ENCODE peak calls at places on chromosomes 6 and 20, in four cellular contexts. One of them, this sample, is unnamed.

GRCh38 chr6:31622678-31623077 is 2.2 kb downstream of the PRRC2A start:
- DNase-seq in K562: no peak
- DNase-seq in HepG2: no peak
- DNase-seq in GM12878: no peak
- DNase-seq in this sample: no peak

GRCh38 chr20:14955396-14955795 is 618.0 kb upstream of the FLRT3 start:
- DNase-seq in K562: no peak
- DNase-seq in HepG2: no peak
- DNase-seq in GM12878: no peak
- DNase-seq in this sample: no peak

GRCh38 chr20:9966966-9967365 is 67.8 kb upstream of the ANKEF1 start:
- DNase-seq in K562: no peak
- DNase-seq in HepG2: peak
- DNase-seq in GM12878: no peak
- DNase-seq in this sample: peak

GRCh38 chr6:98847767-98848538 is 13.6 kb downstream of the POU3F2 start:
- DNase-seq in K562: no peak
- DNase-seq in HepG2: no peak
- DNase-seq in GM12878: no peak
- DNase-seq in this sample: no peak

GRCh38 chr6:128519931-128520435 is 416 bp downstream of the PTPRK start:
- DNase-seq in K562: no peak
- DNase-seq in HepG2: no peak
- DNase-seq in GM12878: no peak
- DNase-seq in this sample: peak

GRCh38 chr6:127966616-127967015 is 65.8 kb upstream of the THEMIS start:
- DNase-seq in K562: no peak
- DNase-seq in HepG2: no peak
- DNase-seq in GM12878: no peak
- DNase-seq in this sample: no peak

GRCh38 chr6:35782424-35782823 is 1.6 kb downstream of the CLPSL1 start:
- DNase-seq in K562: peak
- DNase-seq in HepG2: no peak
- DNase-seq in GM12878: no peak
- DNase-seq in this sample: no peak

GRCh38 chr6:75893058-75893775 is 144.2 kb downstream of the MYO6 start:
- DNase-seq in K562: peak
- DNase-seq in HepG2: peak
- DNase-seq in GM12878: peak
- DNase-seq in this sample: peak

GRCh38 chr6:130366011-130366963 is at the start of gene TMEM200A:
- DNase-seq in K562: peak
- DNase-seq in HepG2: no peak
- DNase-seq in GM12878: no peak
- DNase-seq in this sample: peak

GRCh38 chr6:144262470-144263369 is 22.4 kb upstream of the UTRN start:
- DNase-seq in K562: no peak
- DNase-seq in HepG2: no peak
- DNase-seq in GM12878: no peak
- DNase-seq in this sample: no peak

GRCh38 chr6:32529697-32530429 is at the start of gene HLA-DRB5:
- DNase-seq in K562: no peak
- DNase-seq in HepG2: no peak
- DNase-seq in GM12878: peak
- DNase-seq in this sample: no peak

GRCh38 chr20:32333181-32333987 is 24.7 kb upstream of the ASXL1 start:
- DNase-seq in K562: no peak
- DNase-seq in HepG2: no peak
- DNase-seq in GM12878: peak
- DNase-seq in this sample: no peak

GRCh38 chr6:134964451-134965203 is 14.7 kb upstream of the ALDH8A1 start:
- DNase-seq in K562: no peak
- DNase-seq in HepG2: no peak
- DNase-seq in GM12878: no peak
- DNase-seq in this sample: no peak

GRCh38 chr20:3743251-3743650 is 10.8 kb downstream of the HSPA12B start:
- DNase-seq in K562: no peak
- DNase-seq in HepG2: no peak
- DNase-seq in GM12878: no peak
- DNase-seq in this sample: no peak

GRCh38 chr6:57262491-57262890 is 40.4 kb upstream of the RAB23 start:
- DNase-seq in K562: no peak
- DNase-seq in HepG2: no peak
- DNase-seq in GM12878: no peak
- DNase-seq in this sample: no peak

GRCh38 chr6:161033667-161034066 is 42.1 kb downstream of the MAP3K4 start:
- DNase-seq in K562: no peak
- DNase-seq in HepG2: no peak
- DNase-seq in GM12878: no peak
- DNase-seq in this sample: no peak

GRCh38 chr6:53500095-53500494 is 44.8 kb downstream of the GCLC start:
- DNase-seq in K562: no peak
- DNase-seq in HepG2: no peak
- DNase-seq in GM12878: no peak
- DNase-seq in this sample: no peak

GRCh38 chr6:129638055-129639019 is 71.6 kb downstream of the ARHGAP18 start:
- DNase-seq in K562: no peak
- DNase-seq in HepG2: peak
- DNase-seq in GM12878: no peak
- DNase-seq in this sample: no peak

GRCh38 chr20:25000268-25000801 is 7.8 kb upstream of the APMAP start:
- DNase-seq in K562: no peak
- DNase-seq in HepG2: no peak
- DNase-seq in GM12878: no peak
- DNase-seq in this sample: no peak

GRCh38 chr20:44495802-44496481 is 20.3 kb downstream of the TTPAL start:
- DNase-seq in K562: no peak
- DNase-seq in HepG2: no peak
- DNase-seq in GM12878: no peak
- DNase-seq in this sample: no peak

GRCh38 chr20:10673831-10674683 is at the start of gene JAG1:
- DNase-seq in K562: peak
- DNase-seq in HepG2: peak
- DNase-seq in GM12878: peak
- DNase-seq in this sample: peak

GRCh38 chr6:90187437-90188049 is 109.1 kb downstream of the BACH2 start:
- DNase-seq in K562: no peak
- DNase-seq in HepG2: no peak
- DNase-seq in GM12878: no peak
- DNase-seq in this sample: peak

GRCh38 chr6:45006893-45007292 is 321.2 kb upstream of the RUNX2 start:
- DNase-seq in K562: no peak
- DNase-seq in HepG2: no peak
- DNase-seq in GM12878: no peak
- DNase-seq in this sample: no peak

GRCh38 chr6:95087394-95088097 is 489.8 kb upstream of the MANEA start:
- DNase-seq in K562: no peak
- DNase-seq in HepG2: peak
- DNase-seq in GM12878: no peak
- DNase-seq in this sample: peak

GRCh38 chr6:165231581-165232276 is 77.7 kb downstream of the C6orf118 start:
- DNase-seq in K562: no peak
- DNase-seq in HepG2: no peak
- DNase-seq in GM12878: no peak
- DNase-seq in this sample: peak

GRCh38 chr20:46330072-46330763 is 21.9 kb upstream of the CDH22 start:
- DNase-seq in K562: no peak
- DNase-seq in HepG2: no peak
- DNase-seq in GM12878: no peak
- DNase-seq in this sample: no peak

GRCh38 chr6:24797596-24798216 is 1.0 kb downstream of the ARMH2 start:
- DNase-seq in K562: no peak
- DNase-seq in HepG2: no peak
- DNase-seq in GM12878: no peak
- DNase-seq in this sample: no peak

GRCh38 chr6:52304917-52305316 is 20.4 kb upstream of the MCM3 start:
- DNase-seq in K562: peak
- DNase-seq in HepG2: no peak
- DNase-seq in GM12878: no peak
- DNase-seq in this sample: no peak

GRCh38 chr6:20433929-20434328 is 32.2 kb downstream of the E2F3 start:
- DNase-seq in K562: no peak
- DNase-seq in HepG2: no peak
- DNase-seq in GM12878: no peak
- DNase-seq in this sample: no peak

GRCh38 chr6:150143521-150144293 is 863 bp downstream of the PPP1R14C start:
- DNase-seq in K562: peak
- DNase-seq in HepG2: no peak
- DNase-seq in GM12878: no peak
- DNase-seq in this sample: no peak

GRCh38 chr20:61429458-61430227 is 177.6 kb downstream of the CDH4 start:
- DNase-seq in K562: no peak
- DNase-seq in HepG2: no peak
- DNase-seq in GM12878: no peak
- DNase-seq in this sample: no peak

DNA sequence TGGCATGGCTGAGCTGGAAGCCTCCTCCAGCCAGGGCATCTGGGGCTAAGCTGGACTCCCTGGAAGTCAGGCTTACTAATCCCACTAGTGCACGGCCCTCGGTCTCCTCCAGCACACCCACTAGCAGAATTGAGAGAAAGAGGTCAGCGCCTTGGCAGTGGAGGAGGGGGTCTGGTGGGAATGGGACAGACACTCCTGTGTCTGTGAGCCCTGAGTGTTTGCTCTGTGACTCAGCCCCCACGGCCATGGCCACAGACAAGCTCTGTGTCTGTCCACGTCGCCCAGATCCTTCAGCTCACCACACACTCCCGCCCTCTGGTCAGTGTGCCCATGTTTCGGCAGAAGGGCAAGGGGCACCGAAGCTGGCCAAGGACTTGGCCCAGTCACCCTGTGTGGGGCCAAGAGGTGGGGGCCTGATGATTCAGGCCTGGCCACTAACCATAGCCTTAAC is 8.8 kb downstream of the MDFI start:
- DNase-seq in K562: no peak
- DNase-seq in HepG2: no peak
- DNase-seq in GM12878: no peak
- DNase-seq in this sample: no peak
- TF ChIP-seq TARDBP in K562: no peak
- TF ChIP-seq TARDBP in HepG2: no peak
- TF ChIP-seq TARDBP in GM12878: no peak
- TF ChIP-seq TARDBP in this sample: no peak

GRCh38 chr6:136959471-136959891 is 37.4 kb downstream of the SLC35D3 start:
- DNase-seq in K562: no peak
- DNase-seq in HepG2: no peak
- DNase-seq in GM12878: no peak
- DNase-seq in this sample: no peak
- TF ChIP-seq TARDBP in K562: no peak
- TF ChIP-seq TARDBP in HepG2: no peak
- TF ChIP-seq TARDBP in GM12878: no peak
- TF ChIP-seq TARDBP in this sample: no peak

GRCh38 chr6:30570760-30571084 is 520 bp upstream of the ABCF1 start:
- DNase-seq in K562: peak
- DNase-seq in HepG2: no peak
- DNase-seq in GM12878: no peak
- DNase-seq in this sample: no peak
- TF ChIP-seq TARDBP in K562: no peak
- TF ChIP-seq TARDBP in HepG2: no peak
- TF ChIP-seq TARDBP in GM12878: no peak
- TF ChIP-seq TARDBP in this sample: no peak

GRCh38 chr20:49586967-49587587 is 19.1 kb upstream of the PTGIS start:
- DNase-seq in K562: no peak
- DNase-seq in HepG2: no peak
- DNase-seq in GM12878: no peak
- DNase-seq in this sample: no peak
- TF ChIP-seq TARDBP in K562: no peak
- TF ChIP-seq TARDBP in HepG2: no peak
- TF ChIP-seq TARDBP in GM12878: no peak
- TF ChIP-seq TARDBP in this sample: no peak

GRCh38 chr20:50501970-50502745 is 8.0 kb upstream of the PTPN1 start:
- DNase-seq in K562: no peak
- DNase-seq in HepG2: no peak
- DNase-seq in GM12878: no peak
- DNase-seq in this sample: no peak

GRCh38 chr20:50508171-50508761 is 1.9 kb upstream of the PTPN1 start:
- DNase-seq in K562: no peak
- DNase-seq in HepG2: peak
- DNase-seq in GM12878: no peak
- DNase-seq in this sample: no peak

GRCh38 chr20:50504231-50504823 is 5.9 kb upstream of the PTPN1 start:
- DNase-seq in K562: peak
- DNase-seq in HepG2: peak
- DNase-seq in GM12878: no peak
- DNase-seq in this sample: no peak

GRCh38 chr20:50509923-50510705 is at the start of gene PTPN1:
- DNase-seq in K562: peak
- DNase-seq in HepG2: peak
- DNase-seq in GM12878: peak
- DNase-seq in this sample: peak

DNA sequence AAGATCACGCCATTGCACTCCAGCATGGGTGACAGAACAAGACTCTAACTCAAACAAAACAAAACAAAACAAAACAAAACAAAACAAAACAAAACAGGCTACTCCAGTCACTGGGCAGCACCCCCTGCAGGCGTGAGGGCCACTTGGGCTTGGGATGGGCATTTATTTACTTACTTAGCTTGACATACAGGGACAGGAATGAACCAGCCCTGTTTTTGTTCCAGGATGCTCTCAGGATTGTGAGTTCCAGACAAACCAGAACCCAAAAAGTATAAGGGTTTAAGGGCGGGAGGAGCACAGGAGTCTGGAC is 4.0 kb upstream of the PTPN1 start:
- DNase-seq in K562: no peak
- DNase-seq in HepG2: no peak
- DNase-seq in GM12878: no peak
- DNase-seq in this sample: no peak
- TF ChIP-seq TARDBP in K562: no peak
- TF ChIP-seq TARDBP in HepG2: no peak
- TF ChIP-seq TARDBP in GM12878: no peak
- TF ChIP-seq TARDBP in this sample: no peak

GRCh38 chr6:154791561-154792317 is 58.5 kb downstream of the SCAF8 start:
- DNase-seq in K562: no peak
- DNase-seq in HepG2: no peak
- DNase-seq in GM12878: no peak
- DNase-seq in this sample: no peak
- TF ChIP-seq TARDBP in K562: no peak
- TF ChIP-seq TARDBP in HepG2: no peak
- TF ChIP-seq TARDBP in GM12878: no peak
- TF ChIP-seq TARDBP in this sample: no peak

DNA sequence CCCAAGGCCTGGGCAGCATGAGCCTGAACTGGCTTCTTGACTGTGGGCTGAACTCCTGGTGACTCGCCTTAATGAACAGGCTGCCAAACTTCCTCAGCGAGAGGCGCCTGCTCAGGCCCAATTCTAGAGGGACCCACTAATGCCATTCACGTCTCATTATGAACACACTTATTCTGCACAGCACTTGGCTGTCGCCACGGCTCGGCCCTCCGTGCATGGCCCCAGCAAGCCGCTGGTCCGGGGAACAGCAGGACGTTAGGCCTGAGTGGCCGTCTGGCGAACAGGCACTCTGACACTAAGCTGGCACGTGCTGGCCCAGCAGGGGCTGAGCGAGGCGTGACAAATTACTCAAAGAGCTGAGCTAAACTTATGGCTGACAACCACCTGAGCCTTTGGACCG is 45.9 kb downstream of the INSM1 start:
- DNase-seq in K562: no peak
- DNase-seq in HepG2: no peak
- DNase-seq in GM12878: no peak
- DNase-seq in this sample: no peak
- TF ChIP-seq TARDBP in K562: no peak
- TF ChIP-seq TARDBP in HepG2: no peak
- TF ChIP-seq TARDBP in GM12878: no peak
- TF ChIP-seq TARDBP in this sample: no peak